ENCODE peak calls at places on chromosomes 12 and 14, in four cellular contexts. M, W, Y and J are unnamed samples.

GRCh38 chr12:123995023-123995422 is 22.0 kb downstream of the ZNF664 start:
- DNase-seq in M (peak), W (no peak), Y (no peak), J (no peak)

GRCh38 chr14:33834101-33834955 is 116.5 kb downstream of the EGLN3 start:
- DNase-seq in M (no peak), W (no peak), Y (no peak), J (no peak)

GRCh38 chr14:24849471-24849870 is 200.5 kb downstream of the STXBP6 start:
- DNase-seq in M (peak), W (no peak), Y (no peak), J (no peak)

GRCh38 chr14:100832311-100832960 is 6.5 kb downstream of the MEG3 start:
- DNase-seq in M (no peak), W (no peak), Y (no peak), J (no peak)

GRCh38 chr12:48542300-48542928 is 17.0 kb downstream of the OR8S1 start:
- DNase-seq in M (peak), W (no peak), Y (peak), J (peak)

GRCh38 chr14:93035917-93036651 is 79.6 kb downstream of the ITPK1 start:
- DNase-seq in M (no peak), W (no peak), Y (peak), J (peak)

GRCh38 chr12:84313326-84313675 is 599.3 kb downstream of the SLC6A15 start:
- DNase-seq in M (no peak), W (no peak), Y (no peak), J (no peak)

GRCh38 chr14:65239143-65239672 is 136.9 kb upstream of the MAX start:
- DNase-seq in M (peak), W (no peak), Y (no peak), J (no peak)

GRCh38 chr12:130523208-130523607 is 185.5 kb downstream of the PIWIL1 start:
- DNase-seq in M (no peak), W (no peak), Y (no peak), J (no peak)

GRCh38 chr12:115253049-115253448 is 569.1 kb upstream of the TBX3 start:
- DNase-seq in M (no peak), W (no peak), Y (no peak), J (no peak)

GRCh38 chr12:102167821-102168605 is 29.6 kb downstream of the PMCH start:
- DNase-seq in M (peak), W (peak), Y (no peak), J (no peak)

GRCh38 chr14:61876362-61877049 is 114.3 kb downstream of the SNAPC1 start:
- DNase-seq in M (no peak), W (no peak), Y (no peak), J (no peak)

GRCh38 chr12:33724867-33725266 is 285.2 kb upstream of the SYT10 start:
- DNase-seq in M (no peak), W (no peak), Y (no peak), J (no peak)

GRCh38 chr14:20469890-20470858 is 968 bp downstream of the PNP start:
- DNase-seq in M (peak), W (no peak), Y (no peak), J (peak)

GRCh38 chr14:22994762-22995275 is 12.5 kb upstream of the AJUBA start:
- DNase-seq in M (peak), W (no peak), Y (peak), J (peak)

GRCh38 chr12:107917912-107918800 is 143.7 kb downstream of the ASCL4 start:
- DNase-seq in M (peak), W (no peak), Y (peak), J (peak)

GRCh38 chr14:22583994-22584393 is 5.0 kb downstream of the DAD1 start:
- DNase-seq in M (no peak), W (no peak), Y (no peak), J (no peak)

GRCh38 chr12:64145226-64145625 is 76.9 kb downstream of the KICS2 start:
- DNase-seq in M (no peak), W (no peak), Y (no peak), J (no peak)

GRCh38 chr12:67742461-67742860 is 93.9 kb downstream of the DYRK2 start:
- DNase-seq in M (peak), W (no peak), Y (no peak), J (no peak)

GRCh38 chr12:45338272-45338671 is 122.4 kb downstream of the ANO6 start:
- DNase-seq in M (no peak), W (no peak), Y (no peak), J (no peak)

GRCh38 chr14:102775855-102776760 is 1.1 kb upstream of the TRAF3 start:
- DNase-seq in M (peak), W (no peak), Y (peak), J (peak)

GRCh38 chr14:71566276-71566675 is 366.0 kb upstream of the RGS6 start:
- DNase-seq in M (no peak), W (peak), Y (no peak), J (no peak)

GRCh38 chr12:18752947-18753346 is 15.0 kb downstream of the CAPZA3 start:
- DNase-seq in M (no peak), W (no peak), Y (no peak), J (no peak)

GRCh38 chr14:78764240-78764639 is 594.1 kb downstream of the NRXN3 start:
- DNase-seq in M (peak), W (no peak), Y (no peak), J (no peak)

GRCh38 chr12:52147367-52147972 is 44.3 kb downstream of the KRT80 start:
- DNase-seq in M (peak), W (no peak), Y (peak), J (peak)

GRCh38 chr14:93906341-93907329 is 20.5 kb upstream of the FAM181A start:
- DNase-seq in M (peak), W (no peak), Y (peak), J (peak)

GRCh38 chr14:104677506-104678332 is 11.7 kb upstream of the INF2 start:
- DNase-seq in M (peak), W (no peak), Y (peak), J (peak)

GRCh38 chr14:65255583-65256443 is 153.5 kb upstream of the MAX start:
- DNase-seq in M (no peak), W (no peak), Y (no peak), J (no peak)

GRCh38 chr12:107903377-107904061 is 129.0 kb downstream of the ASCL4 start:
- DNase-seq in M (no peak), W (peak), Y (peak), J (peak)

GRCh38 chr12:60042835-60043234 is 447.0 kb downstream of the SLC16A7 start:
- DNase-seq in M (no peak), W (no peak), Y (no peak), J (no peak)

GRCh38 chr14:94360945-94361565 is 27.3 kb downstream of the SERPINA1 start:
- DNase-seq in M (no peak), W (no peak), Y (no peak), J (no peak)

GRCh38 chr14:77125275-77126073 is 16.1 kb downstream of the ZDHHC22 start:
- DNase-seq in M (no peak), W (no peak), Y (no peak), J (no peak)

GRCh38 chr14:72164420-72165150 is 232.4 kb downstream of the RGS6 start:
- DNase-seq in M (no peak), W (peak), Y (no peak), J (no peak)

GRCh38 chr12:63098851-63099250 is 52.1 kb downstream of the AVPR1A start:
- DNase-seq in M (no peak), W (no peak), Y (peak), J (peak)

GRCh38 chr12:12924169-12924568 is 27.8 kb downstream of the GPRC5D start:
- DNase-seq in M (no peak), W (no peak), Y (no peak), J (peak)

GRCh38 chr12:5081016-5081415 is 37.3 kb downstream of the KCNA5 start:
- DNase-seq in M (no peak), W (no peak), Y (no peak), J (no peak)

GRCh38 chr14:93788557-93789365 is 476 bp upstream of the PRIMA1 start:
- DNase-seq in M (no peak), W (no peak), Y (no peak), J (peak)

GRCh38 chr12:27342551-27342950 is 9.9 kb downstream of the BMAL2 start:
- DNase-seq in M (no peak), W (no peak), Y (no peak), J (no peak)
- TF ChIP-seq RCOR1 in M (no peak), W (no peak), Y (no peak), J (no peak)

DNA sequence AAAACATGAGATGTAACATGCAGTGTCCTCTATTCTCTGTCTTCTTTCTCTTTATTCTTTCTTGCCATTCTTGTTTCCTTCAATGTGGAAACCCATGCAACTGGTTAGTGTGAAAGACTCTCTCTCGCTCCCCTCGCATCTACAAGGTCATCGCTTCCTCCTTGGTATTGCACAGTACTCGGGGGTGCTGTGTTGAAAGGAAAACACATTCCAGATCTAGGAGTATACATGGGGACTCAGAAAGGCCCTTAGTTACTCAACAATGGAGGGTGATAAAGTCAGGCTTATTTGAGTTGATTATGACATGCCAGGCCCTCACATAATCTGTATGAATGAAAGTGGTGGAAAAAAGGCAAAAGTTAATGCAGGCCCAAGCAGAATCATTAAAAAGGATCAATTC is 75.5 kb upstream of the OVCH1 start:
- DNase-seq in M (no peak), W (no peak), Y (no peak), J (no peak)
- TF ChIP-seq CEBPB in M (no peak), W (no peak), Y (no peak), J (no peak)

DNA sequence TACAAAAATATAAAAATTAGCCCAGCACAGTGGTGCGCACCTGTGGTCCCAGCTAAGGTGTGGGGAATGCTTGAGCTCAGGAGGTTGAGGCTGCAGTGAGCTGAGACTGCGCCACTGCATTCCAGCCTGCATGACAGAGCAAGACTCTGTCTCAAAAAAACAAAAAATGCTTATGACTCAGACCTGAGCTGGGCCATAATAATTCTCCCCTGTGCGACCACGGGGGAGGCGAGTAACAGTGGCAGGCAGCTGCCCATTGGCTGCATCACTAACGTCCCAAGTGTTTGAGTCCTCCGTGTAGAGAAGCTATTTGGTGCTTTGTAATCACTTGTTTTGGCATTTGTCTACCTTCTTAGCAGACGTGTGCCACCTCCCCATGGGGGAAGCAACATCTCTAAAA is 24.9 kb downstream of the PSMC1 start:
- DNase-seq in M (peak), W (no peak), Y (no peak), J (no peak)
- TF ChIP-seq RCOR1 in M (no peak), W (no peak), Y (no peak), J (no peak)

DNA sequence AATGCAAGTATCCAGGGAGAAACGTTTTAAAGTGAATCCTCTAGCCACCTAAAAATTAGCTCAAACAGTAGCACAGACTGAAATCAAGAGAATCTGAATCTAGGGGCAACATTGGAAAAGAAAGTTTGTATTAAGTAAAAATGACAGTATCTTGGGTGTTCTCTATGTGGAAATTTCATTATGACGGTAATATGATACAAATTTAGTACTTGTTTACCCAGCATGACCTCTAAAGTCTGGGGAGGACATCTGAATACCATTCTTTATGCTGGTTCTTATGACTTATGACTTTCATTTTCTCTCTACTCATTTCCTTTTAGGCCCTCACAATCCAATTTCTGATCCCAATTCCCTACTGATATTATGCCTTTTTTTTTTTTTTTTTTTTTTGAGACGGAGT is 14.0 kb downstream of the GTSF1 start:
- DNase-seq in M (no peak), W (no peak), Y (no peak), J (no peak)
- TF ChIP-seq CEBPB in M (no peak), W (no peak), Y (no peak), J (no peak)

GRCh38 chr12:88639361-88639760 is 59.1 kb upstream of the KITLG start:
- DNase-seq in M (peak), W (no peak), Y (no peak), J (no peak)

GRCh38 chr12:88646824-88647223 is 66.6 kb upstream of the KITLG start:
- DNase-seq in M (peak), W (no peak), Y (no peak), J (no peak)

GRCh38 chr12:88642675-88643431 is 62.6 kb upstream of the KITLG start:
- DNase-seq in M (no peak), W (no peak), Y (no peak), J (no peak)

GRCh38 chr12:88644946-88645702 is 64.9 kb upstream of the KITLG start:
- DNase-seq in M (no peak), W (no peak), Y (no peak), J (no peak)

DNA sequence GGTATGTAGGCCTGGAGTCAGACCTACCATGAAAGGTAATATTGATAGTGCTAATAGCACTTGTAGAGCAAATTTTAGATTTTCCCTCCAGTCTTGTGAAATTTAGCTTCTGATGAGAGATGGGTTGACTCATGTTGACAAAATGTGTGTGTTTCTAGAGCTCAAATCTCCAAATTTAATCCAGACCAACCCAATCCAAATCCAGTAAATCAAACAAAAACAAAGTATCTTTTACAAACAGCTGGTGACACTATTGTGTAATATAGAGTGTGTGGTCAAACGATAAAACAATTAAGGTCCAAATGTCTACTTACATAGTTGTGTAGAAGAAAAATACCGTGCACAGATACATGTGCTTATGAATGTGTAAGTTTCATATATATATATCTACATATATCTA is 63.4 kb upstream of the KITLG start:
- DNase-seq in M (peak), W (no peak), Y (no peak), J (no peak)
- TF ChIP-seq RCOR1 in M (no peak), W (no peak), Y (no peak), J (no peak)

DNA sequence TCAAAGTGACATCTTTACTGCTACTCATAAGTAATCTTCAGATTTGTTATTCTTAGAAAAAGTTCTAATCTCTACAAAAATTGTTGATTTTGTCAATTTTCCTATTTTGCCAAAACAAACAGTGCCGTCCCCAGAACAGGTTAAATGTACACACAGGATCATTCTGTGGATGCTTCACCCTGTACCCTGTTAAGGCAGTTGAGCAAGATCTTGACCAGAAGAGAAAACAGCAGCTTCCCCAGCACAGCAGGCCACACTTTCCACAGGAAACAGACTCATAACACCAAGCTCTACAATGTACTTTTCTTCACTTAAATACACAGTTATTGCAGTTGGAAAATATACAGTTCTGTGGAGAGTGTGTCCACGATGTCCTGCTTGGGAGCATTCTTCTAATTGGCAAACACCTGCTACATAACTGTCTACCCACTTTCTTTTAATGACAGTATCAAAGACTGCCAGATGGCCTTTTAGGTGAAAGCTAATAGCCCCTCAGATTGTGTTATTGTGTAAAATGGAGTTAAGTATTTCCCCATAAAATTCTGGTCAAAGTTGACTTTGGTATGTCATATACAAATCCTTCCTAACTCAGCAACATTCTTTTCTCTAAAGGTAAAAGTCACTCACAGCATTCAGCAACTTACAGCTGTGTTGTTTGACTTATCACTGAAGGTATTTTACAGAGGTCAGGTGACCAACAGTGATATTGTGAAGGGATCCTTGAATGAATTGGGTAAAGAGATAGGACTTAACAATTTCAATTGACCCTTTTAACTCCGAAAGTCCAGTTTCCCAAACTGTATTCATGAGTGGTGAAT is 77.0 kb downstream of the SEC23A start:
- DNase-seq in M (no peak), W (no peak), Y (no peak), J (no peak)
- TF ChIP-seq CEBPB in M (no peak), W (no peak), Y (no peak), J (no peak)

GRCh38 chr14:68141531-68142088 is 322.0 kb downstream of the RAD51B start:
- DNase-seq in M (peak), W (no peak), Y (no peak), J (peak)

GRCh38 chr14:68139466-68140110 is 320.0 kb downstream of the RAD51B start:
- DNase-seq in M (no peak), W (no peak), Y (no peak), J (no peak)

GRCh38 chr14:68140801-68141200 is 321.2 kb downstream of the RAD51B start:
- DNase-seq in M (no peak), W (no peak), Y (no peak), J (peak)

GRCh38 chr14:68137704-68138619 is 318.4 kb downstream of the RAD51B start:
- DNase-seq in M (peak), W (no peak), Y (no peak), J (peak)

GRCh38 chr14:68140111-68140741 is 320.6 kb downstream of the RAD51B start:
- DNase-seq in M (peak), W (no peak), Y (no peak), J (peak)
- TF ChIP-seq RCOR1 in M (peak), W (no peak), Y (no peak), J (no peak)

DNA sequence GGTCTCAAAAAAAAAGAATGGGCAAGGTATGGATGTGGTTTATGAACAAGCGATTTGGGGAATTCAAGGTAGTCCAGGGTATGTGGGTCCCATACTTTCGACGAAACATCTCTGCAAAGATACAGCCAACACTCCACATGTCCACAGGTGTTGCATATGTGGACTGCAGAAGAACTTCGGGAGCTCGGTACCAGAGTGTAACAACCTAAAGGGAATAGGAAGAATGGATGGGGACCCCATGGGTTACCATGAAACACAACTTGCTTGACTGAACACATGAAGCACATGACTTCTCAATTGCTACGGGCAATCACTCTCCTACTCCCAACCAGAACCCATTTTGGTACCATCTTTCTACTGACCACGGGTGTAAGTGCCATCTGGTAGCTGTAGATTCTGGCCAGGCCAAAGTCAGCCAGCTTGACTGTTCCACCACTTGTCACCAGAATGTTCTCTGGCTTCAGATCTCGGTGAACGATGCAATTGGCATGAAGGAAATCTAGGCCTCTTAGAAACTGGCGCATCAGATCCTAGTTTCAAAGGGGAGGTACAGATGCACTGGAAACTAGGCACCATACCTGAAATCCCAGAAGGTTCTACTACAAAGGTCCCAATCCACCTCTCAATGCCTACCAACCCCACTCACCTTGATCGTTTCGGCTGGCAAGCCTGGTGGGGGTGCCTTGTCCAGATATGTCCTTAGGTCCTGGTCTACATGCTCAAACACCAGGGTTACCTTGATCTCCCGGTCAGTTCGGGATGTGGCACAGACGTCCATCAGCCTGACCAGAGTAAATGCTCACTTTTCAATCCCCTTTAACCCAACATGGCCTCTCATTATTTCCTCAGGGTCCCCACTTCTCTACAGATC is 1.3 kb downstream of the CDK4 start:
- DNase-seq in M (peak), W (no peak), Y (no peak), J (no peak)
- TF ChIP-seq CEBPB in M (no peak), W (no peak), Y (no peak), J (no peak)

GRCh38 chr12:97957109-97957508 is 494.5 kb downstream of the RMST start:
- DNase-seq in M (no peak), W (no peak), Y (no peak), J (no peak)

GRCh38 chr12:97960225-97960624 is 497.6 kb downstream of the RMST start:
- DNase-seq in M (no peak), W (no peak), Y (no peak), J (no peak)

GRCh38 chr12:97960741-97961608 is 498.4 kb downstream of the RMST start:
- DNase-seq in M (no peak), W (peak), Y (peak), J (peak)
- TF ChIP-seq RCOR1 in M (no peak), W (no peak), Y (no peak), J (no peak)